ENCODE peak calls at places on chromosomes 4 and X, in six cellular contexts. C is pancreas, G is right cardiac atrium, F is cardiac muscle cell, V is endothelial cell of umbilical vein, M is thyroid gland. S is an unnamed sample.

GRCh38 chrX:28229217-28229616 is 248.0 kb upstream of the DCAF8L1 start:
- DNase-seq in G (no peak), C (no peak), V (no peak), F (no peak), M (no peak), S (no peak)

GRCh38 chr4:123398151-123398802 is 1.7 kb downstream of the SPRY1 start:
- DNase-seq in C (peak; percentile 67), F (peak; percentile 65), V (peak; percentile 65), M (peak; percentile 79), G (peak; percentile 82), S (peak; percentile 63)

GRCh38 chr4:109041463-109041862 is 261.0 kb downstream of the COL25A1 start:
- DNase-seq in M (no peak), V (no peak), F (peak; percentile 29), G (no peak), C (no peak), S (no peak)

GRCh38 chr4:41597494-41597893 is 59.5 kb downstream of the LIMCH1 start:
- DNase-seq in M (no peak), V (no peak), G (no peak), F (no peak), C (no peak), S (no peak)

GRCh38 chr4:158065176-158065575 is 107.6 kb downstream of the GASK1B start:
- DNase-seq in G (no peak), C (no peak), F (no peak), V (no peak), M (no peak), S (no peak)

GRCh38 chr4:137892134-137892533 is 350.0 kb downstream of the SLC7A11 start:
- DNase-seq in C (no peak), V (no peak), G (no peak), F (peak; percentile 6), M (no peak), S (no peak)

GRCh38 chr4:40363382-40363920 is 28.3 kb downstream of the CHRNA9 start:
- DNase-seq in V (no peak), G (no peak), F (no peak), C (no peak), M (peak; percentile 86), S (peak; percentile 54)

GRCh38 chrX:131826572-131826971 is 196.5 kb upstream of the STK26 start:
- DNase-seq in G (no peak), F (no peak), M (no peak), V (no peak), C (no peak), S (no peak)

GRCh38 chr4:183645326-183645725 is 13.7 kb downstream of the RWDD4 start:
- DNase-seq in V (no peak), C (no peak), F (no peak), G (no peak), M (no peak), S (no peak)

GRCh38 chr4:123168812-123169211 is 227.8 kb upstream of the SPRY1 start:
- DNase-seq in V (no peak), G (no peak), F (no peak), M (no peak), C (no peak), S (no peak)

GRCh38 chr4:157514711-157515110 is 294.2 kb downstream of the GRIA2 start:
- DNase-seq in G (no peak), V (no peak), C (no peak), F (no peak), M (no peak), S (no peak)

GRCh38 chr4:7365472-7366179 is 69.1 kb downstream of the PSAPL1 start:
- DNase-seq in G (peak; percentile 59), V (no peak), M (peak; percentile 83), C (no peak), F (no peak), S (no peak)

GRCh38 chrX:110420771-110421498 is 62.3 kb downstream of the RTL9 start:
- DNase-seq in G (no peak), F (no peak), C (no peak), V (no peak), M (no peak), S (no peak)

GRCh38 chr4:119962631-119963030 is 104.0 kb downstream of the MAD2L1 start:
- DNase-seq in V (no peak), C (no peak), G (no peak), F (no peak), M (no peak), S (no peak)

GRCh38 chr4:138898282-138898681 is 117.3 kb upstream of the NOCT start:
- DNase-seq in M (no peak), V (no peak), C (no peak), G (no peak), F (peak; percentile 52), S (no peak)

GRCh38 chrX:155086202-155086840 is 15.0 kb downstream of the BRCC3 start:
- DNase-seq in M (peak; percentile 30), C (no peak), V (no peak), G (peak; percentile 42), F (peak; percentile 44), S (no peak)

GRCh38 chr4:81564025-81564424 is 92.3 kb upstream of the RASGEF1B start:
- DNase-seq in G (no peak), M (no peak), V (no peak), F (no peak), C (no peak), S (no peak)
- H3K4me1 ChIP-seq in G (peaks cover 1% of the 10 kb centered on the region), M (peaks cover 7% of the 10 kb centered on the region), V (no peaks in the 10 kb centered on the region), F (no peaks in the 10 kb centered on the region), C (peaks cover 9% of the 10 kb centered on the region), S (no peaks in the 10 kb centered on the region)

DNA sequence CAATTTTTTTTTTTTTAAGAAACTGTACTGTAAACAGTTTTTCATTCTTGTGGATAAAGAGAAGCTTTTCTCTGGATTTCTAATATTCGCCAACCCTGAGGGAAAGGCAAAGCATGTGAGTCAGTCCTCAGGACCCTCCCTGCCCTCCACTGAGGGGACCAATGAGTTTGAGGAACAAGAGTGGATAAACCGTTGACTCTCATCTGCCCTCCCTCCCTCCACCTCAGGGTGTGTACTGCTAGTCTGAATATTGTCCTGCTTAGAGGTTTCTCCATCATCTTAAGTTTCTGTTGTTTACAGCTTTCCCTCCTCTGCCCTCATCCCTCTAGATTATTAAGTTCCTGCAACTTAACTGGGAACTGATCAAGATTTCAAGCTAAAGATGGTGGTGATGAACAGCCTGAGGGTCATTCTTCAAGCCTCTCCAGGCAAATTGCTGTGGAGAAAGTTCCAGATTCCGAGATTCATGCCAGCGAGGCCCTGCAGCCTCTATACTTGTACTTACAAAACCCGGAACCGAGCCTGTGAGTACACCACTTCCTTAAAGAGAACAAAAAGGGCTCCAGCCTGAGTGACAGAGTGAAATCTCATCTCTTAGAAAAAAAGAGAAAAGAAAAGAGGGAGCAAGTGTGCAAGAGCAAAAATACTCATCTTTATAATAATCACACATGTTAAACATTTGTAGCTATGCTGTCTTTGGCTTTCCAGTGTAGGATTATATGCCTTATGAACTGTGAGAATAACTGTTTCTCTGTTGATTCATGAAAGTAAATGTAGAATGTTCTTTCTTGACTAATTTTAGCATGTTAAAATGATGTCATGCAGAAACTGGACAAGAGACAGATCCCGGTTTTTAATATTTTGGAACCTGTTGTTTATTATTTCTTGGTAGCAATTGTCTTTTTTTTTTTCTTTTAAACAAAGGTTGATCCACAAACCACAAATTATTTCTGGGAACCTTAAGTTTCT is 11.9 kb downstream of the CA5B start:
- DNase-seq in M (no peak), V (peak; percentile 44), G (peak; percentile 50), C (no peak), F (no peak), S (no peak)
- H3K27ac ChIP-seq in M (peak overlapping the region; percentile 36), V (peak overlapping the region; percentile 17), G (peak overlapping the region; percentile 92), C (no peak overlapping the region), F (no peak overlapping the region), S (peak overlapping the region; percentile 91)

DNA sequence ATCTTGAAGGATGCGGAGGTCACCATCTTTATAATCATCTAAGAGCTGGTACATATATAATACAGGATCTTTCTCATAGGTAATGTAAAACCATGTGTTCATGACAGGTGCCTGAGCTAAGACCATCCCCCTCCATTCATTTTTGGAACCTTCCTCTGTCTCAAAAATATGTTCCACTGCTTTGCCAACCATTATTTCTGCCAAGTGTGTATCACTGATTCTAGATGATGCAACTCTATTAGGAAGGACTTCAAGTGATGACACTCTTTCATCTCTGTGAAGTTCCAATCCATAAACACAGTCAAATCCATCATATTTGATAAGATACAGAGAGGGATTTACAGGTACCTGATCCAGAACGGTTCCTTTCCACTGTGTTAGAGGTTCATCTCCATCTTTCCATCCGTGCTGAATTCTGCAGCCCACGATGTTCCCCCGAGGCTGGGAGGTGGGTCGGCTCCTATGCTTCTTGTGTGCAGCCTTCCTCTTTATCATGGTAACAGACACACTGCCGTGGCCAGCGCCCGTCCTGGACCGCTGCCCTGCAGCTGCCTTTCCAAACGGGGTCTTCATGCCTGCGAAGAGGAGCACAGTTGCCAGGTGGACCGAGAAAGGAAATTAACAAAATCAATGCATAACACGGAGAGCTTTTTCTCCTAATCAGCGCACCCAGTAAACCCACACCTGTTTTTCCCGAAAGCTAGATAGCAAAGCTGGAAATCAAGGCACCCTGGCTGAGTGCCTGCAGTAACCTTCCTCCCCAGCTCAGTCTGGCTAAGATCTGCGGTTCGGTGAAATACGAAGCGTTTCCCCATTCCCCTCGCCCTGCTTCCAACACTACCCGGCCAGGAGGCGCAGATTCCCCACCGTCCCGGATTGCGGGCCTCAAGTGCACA is 718 bp downstream of the SPIN3 start:
- DNase-seq in C (no peak), V (peak; percentile 14), G (peak; percentile 48), M (no peak), F (peak; percentile 1), S (no peak)
- H3K4me3 ChIP-seq in C (peak overlapping the region; percentile 40), V (peak overlapping the region; percentile 65), G (peak overlapping the region; percentile 77), M (peak overlapping the region; percentile 42), F (peak overlapping the region; percentile 72), S (peak overlapping the region; percentile 46)

GRCh38 chr4:85866508-85866907 is 391.6 kb downstream of the ARHGAP24 start:
- DNase-seq in G (no peak), C (no peak), F (no peak), V (no peak), M (peak; percentile 31), S (no peak)
- H3K4me1 ChIP-seq in G (no peaks in the 10 kb centered on the region), C (peaks cover 25% of the 10 kb centered on the region), F (no peaks in the 10 kb centered on the region), V (peaks cover 29% of the 10 kb centered on the region), M (peaks cover 27% of the 10 kb centered on the region), S (peaks cover 14% of the 10 kb centered on the region)

GRCh38 chr4:153082322-153083301 is 121.6 kb upstream of the TRIM2 start:
- DNase-seq in F (no peak), C (no peak), G (no peak), V (no peak), M (no peak), S (no peak)
- H3K27ac ChIP-seq in F (no peak overlapping the region), C (no peak overlapping the region), G (no peak overlapping the region), V (no peak overlapping the region), M (no peak overlapping the region), S (no peak overlapping the region)

GRCh38 chr4:74397748-74398426 is 32.9 kb downstream of the EREG start:
- DNase-seq in C (no peak), M (no peak), F (peak; percentile 31), V (peak; percentile 30), G (peak; percentile 48), S (no peak)
- H3K4me3 ChIP-seq in C (no peak overlapping the region), M (no peak overlapping the region), F (no peak overlapping the region), V (no peak overlapping the region), G (peak overlapping the region; percentile 40), S (no peak overlapping the region)